ENCODE peak calls at places on chromosome 1, in six cellular contexts. One of them, this sample, is unnamed.

GRCh38 chr1:198030682-198031081 is 113.5 kb downstream of the LHX9 start:
- DNase-seq in mesendoderm: no peak
- DNase-seq in trophoblast cell: no peak
- DNase-seq in GM12878: no peak
- DNase-seq in neural progenitor cell: no peak
- DNase-seq in astrocyte: peak; percentile 31
- DNase-seq in this sample: no peak

GRCh38 chr1:111161843-111162242 is 21.8 kb downstream of the CEPT1 start:
- DNase-seq in trophoblast cell: no peak
- DNase-seq in mesendoderm: peak; percentile 59
- DNase-seq in neural progenitor cell: no peak
- DNase-seq in astrocyte: no peak
- DNase-seq in GM12878: no peak
- DNase-seq in this sample: no peak

GRCh38 chr1:33986389-33987095 is 122.7 kb downstream of the HMGB4 start:
- DNase-seq in trophoblast cell: no peak
- DNase-seq in mesendoderm: no peak
- DNase-seq in neural progenitor cell: no peak
- DNase-seq in astrocyte: peak; percentile 66
- DNase-seq in GM12878: no peak
- DNase-seq in this sample: no peak

GRCh38 chr1:114122891-114123621 is 30.6 kb downstream of the SYT6 start:
- DNase-seq in mesendoderm: peak; percentile 40
- DNase-seq in trophoblast cell: peak; percentile 11
- DNase-seq in astrocyte: peak; percentile 21
- DNase-seq in GM12878: no peak
- DNase-seq in neural progenitor cell: peak; percentile 32
- DNase-seq in this sample: peak; percentile 83

GRCh38 chr1:247824023-247824422 is at the start of gene OR14A16:
- DNase-seq in GM12878: no peak
- DNase-seq in trophoblast cell: no peak
- DNase-seq in mesendoderm: peak; percentile 54
- DNase-seq in astrocyte: no peak
- DNase-seq in neural progenitor cell: no peak
- DNase-seq in this sample: no peak

GRCh38 chr1:162033445-162033844 is 9.8 kb upstream of the OLFML2B start:
- DNase-seq in astrocyte: no peak
- DNase-seq in mesendoderm: no peak
- DNase-seq in neural progenitor cell: no peak
- DNase-seq in GM12878: no peak
- DNase-seq in trophoblast cell: no peak
- DNase-seq in this sample: no peak

GRCh38 chr1:78036450-78036849 is 9.3 kb upstream of the GIPC2 start:
- DNase-seq in trophoblast cell: no peak
- DNase-seq in mesendoderm: no peak
- DNase-seq in GM12878: no peak
- DNase-seq in astrocyte: no peak
- DNase-seq in neural progenitor cell: no peak
- DNase-seq in this sample: no peak

GRCh38 chr1:203172184-203173115 is 3.2 kb downstream of the MYBPH start:
- DNase-seq in astrocyte: no peak
- DNase-seq in GM12878: no peak
- DNase-seq in trophoblast cell: peak; percentile 51
- DNase-seq in neural progenitor cell: peak; percentile 76
- DNase-seq in mesendoderm: peak; percentile 86
- DNase-seq in this sample: peak; percentile 40

GRCh38 chr1:63688302-63688701 is 85.5 kb upstream of the ROR1 start:
- DNase-seq in mesendoderm: no peak
- DNase-seq in trophoblast cell: no peak
- DNase-seq in GM12878: no peak
- DNase-seq in astrocyte: peak; percentile 88
- DNase-seq in neural progenitor cell: no peak
- DNase-seq in this sample: no peak

GRCh38 chr1:15733218-15733725 is 2.8 kb upstream of the SLC25A34 start:
- DNase-seq in GM12878: no peak
- DNase-seq in mesendoderm: no peak
- DNase-seq in trophoblast cell: no peak
- DNase-seq in astrocyte: no peak
- DNase-seq in neural progenitor cell: no peak
- DNase-seq in this sample: no peak
- H3K36me3 ChIP-seq in GM12878: peaks cover 7% of the 10 kb centered on the region
- H3K36me3 ChIP-seq in mesendoderm: peaks cover 3% of the 10 kb centered on the region
- H3K36me3 ChIP-seq in trophoblast cell: peaks cover 58% of the 10 kb centered on the region
- H3K36me3 ChIP-seq in astrocyte: no peaks in the 10 kb centered on the region
- H3K36me3 ChIP-seq in neural progenitor cell: no peaks in the 10 kb centered on the region
- H3K36me3 ChIP-seq in this sample: peaks cover 14% of the 10 kb centered on the region

GRCh38 chr1:39657923-39658485 is 13.9 kb downstream of the NT5C1A start:
- DNase-seq in trophoblast cell: peak; percentile 55
- DNase-seq in neural progenitor cell: peak; percentile 86
- DNase-seq in mesendoderm: peak; percentile 88
- DNase-seq in GM12878: no peak
- DNase-seq in astrocyte: peak; percentile 24
- DNase-seq in this sample: peak; percentile 36

GRCh38 chr1:39656416-39656815 is 15.5 kb downstream of the NT5C1A start:
- DNase-seq in neural progenitor cell: no peak
- DNase-seq in GM12878: no peak
- DNase-seq in mesendoderm: no peak
- DNase-seq in trophoblast cell: no peak
- DNase-seq in astrocyte: no peak
- DNase-seq in this sample: no peak

GRCh38 chr1:39657402-39657801 is 14.5 kb downstream of the NT5C1A start:
- DNase-seq in astrocyte: no peak
- DNase-seq in GM12878: no peak
- DNase-seq in trophoblast cell: no peak
- DNase-seq in mesendoderm: no peak
- DNase-seq in neural progenitor cell: no peak
- DNase-seq in this sample: no peak

GRCh38 chr1:39659110-39659509 is 12.8 kb downstream of the NT5C1A start:
- DNase-seq in trophoblast cell: no peak
- DNase-seq in neural progenitor cell: no peak
- DNase-seq in GM12878: no peak
- DNase-seq in astrocyte: no peak
- DNase-seq in mesendoderm: no peak
- DNase-seq in this sample: no peak

DNA sequence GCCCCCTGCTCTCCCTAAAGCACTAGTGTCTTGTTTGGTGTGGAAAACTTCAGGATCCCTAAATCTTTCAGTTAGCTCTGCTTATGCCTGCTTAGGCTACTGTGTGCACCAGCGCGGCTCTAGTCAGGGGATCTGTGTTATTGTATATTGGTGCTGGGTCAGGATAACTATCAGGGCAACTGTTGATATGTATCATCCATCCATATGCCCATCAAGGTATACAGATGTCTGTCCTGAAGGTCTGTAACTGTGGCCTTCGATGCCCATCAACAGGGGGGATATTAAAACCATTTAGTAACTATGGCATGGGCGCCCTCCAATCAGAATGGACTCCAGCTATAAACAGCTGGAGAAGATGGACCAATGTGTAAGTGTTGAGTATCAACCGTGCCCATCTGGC is 12.4 kb downstream of the NT5C1A start:
- DNase-seq in trophoblast cell: no peak
- DNase-seq in mesendoderm: no peak
- DNase-seq in astrocyte: no peak
- DNase-seq in GM12878: no peak
- DNase-seq in neural progenitor cell: no peak
- DNase-seq in this sample: no peak
- H3K27me3 ChIP-seq in trophoblast cell: peaks cover 4% of the 10 kb centered on the region
- H3K27me3 ChIP-seq in mesendoderm: no peaks in the 10 kb centered on the region
- H3K27me3 ChIP-seq in astrocyte: peaks cover 21% of the 10 kb centered on the region
- H3K27me3 ChIP-seq in GM12878: no peaks in the 10 kb centered on the region
- H3K27me3 ChIP-seq in neural progenitor cell: peaks cover 95% of the 10 kb centered on the region
- H3K27me3 ChIP-seq in this sample: no peaks in the 10 kb centered on the region

DNA sequence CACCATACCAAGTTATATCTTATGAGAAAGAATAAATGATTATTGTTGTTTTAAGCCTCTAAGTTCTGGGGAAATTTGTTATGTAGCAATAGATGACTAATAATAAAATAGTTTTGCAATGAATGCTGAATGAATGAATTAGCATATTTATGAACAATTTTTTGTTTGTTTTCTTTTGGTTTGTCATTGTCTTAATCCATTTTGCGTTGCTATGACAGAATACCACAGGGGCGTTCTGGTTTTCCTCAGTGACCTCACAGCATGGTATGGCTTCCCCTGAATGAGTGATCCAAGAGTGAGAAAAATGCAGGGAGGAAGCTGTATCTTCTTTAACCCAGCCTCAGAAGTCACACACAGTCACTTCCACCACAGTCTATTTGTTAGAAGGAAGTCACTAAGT is 53.8 kb upstream of the HPDL start:
- DNase-seq in astrocyte: peak; percentile 67
- DNase-seq in trophoblast cell: no peak
- DNase-seq in neural progenitor cell: no peak
- DNase-seq in GM12878: no peak
- DNase-seq in mesendoderm: peak; percentile 3
- DNase-seq in this sample: peak; percentile 87
- H3K4me2 ChIP-seq in astrocyte: peak overlapping the region; percentile 60
- H3K4me2 ChIP-seq in trophoblast cell: no peak overlapping the region
- H3K4me2 ChIP-seq in neural progenitor cell: no peak overlapping the region
- H3K4me2 ChIP-seq in GM12878: no peak overlapping the region
- H3K4me2 ChIP-seq in mesendoderm: no peak overlapping the region
- H3K4me2 ChIP-seq in this sample: no peak overlapping the region

GRCh38 chr1:159030865-159031472 is 21.3 kb downstream of the IFI16 start:
- DNase-seq in mesendoderm: peak; percentile 42
- DNase-seq in trophoblast cell: no peak
- DNase-seq in astrocyte: no peak
- DNase-seq in GM12878: no peak
- DNase-seq in neural progenitor cell: no peak
- DNase-seq in this sample: no peak
- H3K36me3 ChIP-seq in mesendoderm: no peaks in the 10 kb centered on the region
- H3K36me3 ChIP-seq in trophoblast cell: peaks cover 1% of the 10 kb centered on the region
- H3K36me3 ChIP-seq in astrocyte: peaks cover 31% of the 10 kb centered on the region
- H3K36me3 ChIP-seq in GM12878: peaks cover 44% of the 10 kb centered on the region
- H3K36me3 ChIP-seq in neural progenitor cell: no peaks in the 10 kb centered on the region
- H3K36me3 ChIP-seq in this sample: peaks cover 18% of the 10 kb centered on the region

DNA sequence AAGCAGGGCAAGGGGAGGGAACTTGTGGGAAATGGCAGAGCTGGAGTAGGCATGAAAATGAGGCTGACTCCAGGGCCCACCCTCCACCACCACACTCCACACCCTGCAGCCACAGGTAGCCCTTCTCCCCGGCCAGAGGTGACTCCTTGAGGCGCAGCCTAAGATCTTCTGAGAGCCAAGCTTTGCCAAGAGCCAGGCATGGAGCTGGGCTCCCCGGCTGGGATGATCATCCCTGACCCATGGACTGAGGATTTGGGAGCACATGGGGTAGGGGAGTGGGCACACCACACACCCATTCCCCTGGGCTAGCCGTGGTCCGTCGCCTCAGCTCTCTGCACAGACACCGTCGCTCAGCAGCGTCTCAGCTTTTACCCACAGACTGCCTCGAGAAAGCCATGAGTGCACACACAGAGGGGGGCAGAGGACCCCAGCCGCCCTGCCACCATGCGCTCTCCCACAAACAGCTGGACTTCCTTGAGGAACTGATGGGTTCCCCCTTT is 123.5 kb upstream of the RUNX3 start:
- DNase-seq in trophoblast cell: no peak
- DNase-seq in mesendoderm: no peak
- DNase-seq in GM12878: no peak
- DNase-seq in neural progenitor cell: no peak
- DNase-seq in astrocyte: no peak
- DNase-seq in this sample: no peak
- H3K27me3 ChIP-seq in trophoblast cell: no peaks in the 10 kb centered on the region
- H3K27me3 ChIP-seq in mesendoderm: no peaks in the 10 kb centered on the region
- H3K27me3 ChIP-seq in GM12878: peaks cover 5% of the 10 kb centered on the region
- H3K27me3 ChIP-seq in neural progenitor cell: no peaks in the 10 kb centered on the region
- H3K27me3 ChIP-seq in astrocyte: peaks cover 56% of the 10 kb centered on the region
- H3K27me3 ChIP-seq in this sample: no peaks in the 10 kb centered on the region

GRCh38 chr1:9368356-9368755 is 75.7 kb downstream of the SPSB1 start:
- DNase-seq in mesendoderm: no peak
- DNase-seq in astrocyte: no peak
- DNase-seq in trophoblast cell: no peak
- DNase-seq in GM12878: no peak
- DNase-seq in neural progenitor cell: no peak
- DNase-seq in this sample: no peak

GRCh38 chr1:9369964-9370788 is 77.5 kb downstream of the SPSB1 start:
- DNase-seq in neural progenitor cell: no peak
- DNase-seq in mesendoderm: no peak
- DNase-seq in GM12878: no peak
- DNase-seq in trophoblast cell: peak; percentile 30
- DNase-seq in astrocyte: no peak
- DNase-seq in this sample: peak; percentile 59

GRCh38 chr1:9371951-9372350 is 79.3 kb downstream of the SPSB1 start:
- DNase-seq in mesendoderm: no peak
- DNase-seq in GM12878: no peak
- DNase-seq in trophoblast cell: no peak
- DNase-seq in neural progenitor cell: no peak
- DNase-seq in astrocyte: no peak
- DNase-seq in this sample: no peak

GRCh38 chr1:9373614-9374013 is 80.9 kb downstream of the SPSB1 start:
- DNase-seq in GM12878: no peak
- DNase-seq in neural progenitor cell: no peak
- DNase-seq in astrocyte: no peak
- DNase-seq in mesendoderm: peak; percentile 32
- DNase-seq in trophoblast cell: no peak
- DNase-seq in this sample: no peak

DNA sequence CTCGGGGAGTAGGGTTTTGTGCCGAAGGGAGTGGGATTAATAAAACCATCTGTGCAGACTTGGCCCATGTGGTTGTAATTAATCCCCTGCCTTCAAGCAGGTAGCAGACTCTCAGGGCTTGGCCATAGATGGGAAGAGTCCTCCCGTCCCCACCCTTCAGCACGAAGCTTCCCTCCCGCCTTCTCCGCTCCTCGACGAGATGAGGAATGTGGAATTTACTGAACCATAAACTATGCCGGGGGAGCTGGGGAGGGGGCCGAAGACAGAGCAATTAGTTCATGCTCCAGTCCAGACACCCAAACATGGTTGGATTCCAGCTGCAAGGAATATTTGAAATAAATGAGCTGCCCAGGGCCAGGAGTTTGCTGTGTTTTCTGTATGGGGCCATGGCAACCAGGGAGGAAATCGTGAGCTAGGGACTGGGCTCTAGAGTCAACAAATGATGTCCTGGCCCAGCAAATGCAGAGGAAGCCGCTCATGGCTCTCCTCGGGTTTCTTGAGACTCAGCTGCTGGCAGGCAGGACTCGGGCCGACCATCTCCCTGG is 78.8 kb downstream of the SPSB1 start:
- DNase-seq in mesendoderm: peak; percentile 81
- DNase-seq in astrocyte: peak; percentile 91
- DNase-seq in neural progenitor cell: peak; percentile 65
- DNase-seq in trophoblast cell: peak; percentile 83
- DNase-seq in GM12878: no peak
- DNase-seq in this sample: no peak
- H3K4me2 ChIP-seq in mesendoderm: no peak overlapping the region
- H3K4me2 ChIP-seq in astrocyte: peak overlapping the region; percentile 46
- H3K4me2 ChIP-seq in neural progenitor cell: no peak overlapping the region
- H3K4me2 ChIP-seq in trophoblast cell: no peak overlapping the region
- H3K4me2 ChIP-seq in GM12878: no peak overlapping the region
- H3K4me2 ChIP-seq in this sample: no peak overlapping the region